ENCODE peak calls at places on chromosomes 13 and 19, in ten cellular contexts. L is thoracic aorta; Z is OCI-LY7; I is adrenal gland; R is upper lobe of left lung; E is CD4-positive, alpha-beta T cell; T is left ventricle myocardium inferior; C is body of pancreas; U is fibroblast of lung; A is SJSA1. G is an unnamed sample. For H3K9me3, the result is how much of the 10 kb centered on the place peaks cover.

GRCh38 chr13:40672310-40673060 is 6.0 kb upstream of the FOXO1 start:
- DNase-seq in U (peak), A (peak), R (no peak), L (no peak), T (no peak), I (no peak), E (no peak), Z (no peak), C (peak), G (no peak)

GRCh38 chr13:112756967-112757758 is 67.3 kb downstream of the ATP11A start:
- DNase-seq in L (no peak), I (no peak), U (no peak), C (no peak), A (no peak), Z (no peak), R (no peak), T (no peak), E (no peak), G (no peak)

GRCh38 chr13:28329395-28330158 is 165.4 kb downstream of the FLT1 start:
- DNase-seq in L (peak), R (peak), U (peak), I (no peak), C (no peak), T (no peak), A (peak), E (no peak), Z (no peak), G (no peak)

GRCh38 chr13:73876323-73876722 is 257.9 kb downstream of the KLF12 start:
- DNase-seq in A (no peak), U (peak), T (no peak), C (no peak), L (no peak), E (no peak), I (no peak), Z (no peak), R (no peak), G (no peak)

GRCh38 chr19:36081385-36081784 is 26.7 kb downstream of the WDR62 start:
- DNase-seq in A (no peak), R (no peak), L (no peak), E (no peak), I (no peak), T (no peak), U (no peak), Z (no peak), C (no peak), G (no peak)

GRCh38 chr13:112446867-112447266 is 70.7 kb downstream of the SPACA7 start:
- DNase-seq in C (no peak), I (peak), E (no peak), Z (no peak), L (no peak), R (peak), T (no peak), U (no peak), A (no peak), G (no peak)

GRCh38 chr13:37617162-37617561 is 18.6 kb upstream of the POSTN start:
- DNase-seq in L (no peak), A (peak), R (no peak), E (no peak), Z (no peak), C (no peak), I (no peak), U (peak), T (no peak), G (no peak)

GRCh38 chr19:15010497-15011255 is 31.0 kb upstream of the SLC1A6 start:
- DNase-seq in T (no peak), L (no peak), Z (no peak), I (no peak), C (no peak), U (no peak), R (no peak), E (no peak), A (no peak), G (no peak)

GRCh38 chr13:26587251-26587650 is 29.8 kb downstream of the WASF3 start:
- DNase-seq in A (no peak), I (no peak), C (no peak), U (no peak), L (no peak), T (no peak), E (no peak), R (no peak), Z (no peak), G (no peak)

GRCh38 chr13:83125791-83126190 is 756.5 kb downstream of the SLITRK1 start:
- DNase-seq in T (no peak), Z (no peak), I (no peak), C (no peak), U (no peak), L (no peak), A (no peak), E (no peak), R (no peak), G (no peak)

GRCh38 chr19:55365245-55365644 is 2.2 kb upstream of the GARIN5B start:
- DNase-seq in A (no peak), U (no peak), R (no peak), I (no peak), L (no peak), C (no peak), Z (no peak), T (no peak), E (no peak), G (no peak)

GRCh38 chr19:48255376-48256303 is at the start of gene CARD8:
- DNase-seq in R (peak), I (peak), A (peak), L (peak), U (peak), Z (peak), C (peak), E (peak), T (peak), G (peak)

GRCh38 chr13:39527301-39527700 is 75.7 kb downstream of the LHFPL6 start:
- DNase-seq in E (no peak), U (no peak), T (no peak), C (no peak), R (no peak), A (no peak), Z (no peak), I (no peak), L (no peak), G (no peak)

GRCh38 chr13:36945078-36945477 is 25.0 kb upstream of the SMAD9 start:
- DNase-seq in L (no peak), R (no peak), E (no peak), A (no peak), C (no peak), T (no peak), U (no peak), Z (no peak), I (no peak), G (no peak)

GRCh38 chr19:47446534-47447469 is 24.9 kb downstream of the SLC8A2 start:
- DNase-seq in Z (no peak), L (no peak), E (no peak), R (peak), U (no peak), I (peak), A (no peak), C (no peak), T (no peak), G (no peak)

GRCh38 chr13:73092831-73093230 is 34.0 kb downstream of the KLF5 start:
- DNase-seq in I (no peak), C (no peak), T (no peak), A (no peak), L (no peak), U (peak), Z (no peak), E (no peak), R (no peak), G (no peak)

GRCh38 chr13:67064920-67065319 is 165.2 kb downstream of the PCDH9 start:
- DNase-seq in I (no peak), E (no peak), U (no peak), T (no peak), C (no peak), R (no peak), Z (no peak), A (no peak), L (no peak), G (no peak)

GRCh38 chr19:9597027-9597426 is 12.7 kb upstream of the ZNF121 start:
- DNase-seq in U (peak), T (no peak), I (no peak), L (no peak), C (no peak), R (no peak), Z (no peak), A (no peak), E (no peak), G (no peak)

GRCh38 chr19:31257426-31258130 is 91.7 kb downstream of the TSHZ3 start:
- DNase-seq in E (no peak), C (no peak), R (no peak), L (no peak), A (no peak), T (no peak), I (no peak), Z (no peak), U (no peak), G (no peak)

GRCh38 chr19:55519461-55520311 is 17.2 kb downstream of the SBK2 start:
- DNase-seq in A (no peak), L (no peak), R (no peak), T (no peak), Z (no peak), C (no peak), I (no peak), U (peak), E (no peak), G (no peak)

GRCh38 chr19:15846923-15847322 is 31.5 kb upstream of the OR10H1 start:
- DNase-seq in E (no peak), T (no peak), Z (no peak), I (no peak), L (no peak), U (no peak), C (no peak), A (no peak), R (no peak), G (no peak)

GRCh38 chr19:23547816-23548430 is 139.1 kb downstream of the ZNF675 start:
- DNase-seq in A (no peak), C (no peak), R (no peak), L (no peak), T (no peak), U (no peak), E (no peak), I (no peak), Z (no peak), G (no peak)
- H3K9me3 ChIP-seq in A (under half), C (under half), R (under half), L (under half), T (under half), U (under half), E (under half), I (under half), Z (under half), G (under half)

DNA sequence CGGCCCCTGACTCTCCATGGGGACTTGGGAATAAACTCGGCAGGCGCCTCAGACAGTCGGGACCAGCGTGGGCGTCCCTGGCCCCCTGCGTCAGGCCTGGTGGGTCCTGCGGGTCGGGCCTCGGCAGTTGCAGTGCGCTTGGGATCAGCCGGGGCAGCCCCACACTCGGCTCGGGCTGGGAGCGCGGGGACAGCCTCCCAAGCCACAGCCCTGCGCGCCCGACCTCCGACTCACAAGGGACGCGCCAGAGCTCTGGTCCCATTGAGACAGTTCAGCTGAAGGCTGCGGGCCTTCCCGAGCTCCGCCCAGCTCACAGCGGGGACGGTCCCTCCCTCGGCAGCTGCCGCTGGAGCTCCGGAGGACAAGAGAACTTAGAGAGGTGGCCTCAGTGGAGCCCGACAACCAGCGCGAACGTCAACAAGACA is 45.7 kb upstream of the ZNF730 start:
- DNase-seq in E (no peak), I (peak), L (no peak), A (no peak), Z (no peak), U (peak), C (peak), T (peak), R (peak), G (no peak)
- H3K9me3 ChIP-seq in E (under half), I (under half), L (under half), A (under half), Z (under half), U (under half), C (under half), T (under half), R (under half), G (under half)

GRCh38 chr19:51592521-51592920 is 21.4 kb downstream of the ZNF175 start:
- DNase-seq in Z (no peak), T (no peak), U (no peak), I (no peak), E (no peak), L (no peak), A (no peak), R (no peak), C (no peak), G (no peak)
- H3K9me3 ChIP-seq in Z (under half), T (under half), U (under half), I (under half), E (under half), L (under half), A (under half), R (under half), C (under half), G (under half)

GRCh38 chr19:22616659-22617058 is 17.5 kb upstream of the ZNF492 start:
- DNase-seq in E (no peak), U (no peak), A (no peak), T (no peak), Z (no peak), C (no peak), R (peak), L (no peak), I (no peak), G (no peak)
- H3K9me3 ChIP-seq in E (under half), U (under half), A (under half), T (under half), Z (under half), C (under half), R (under half), L (under half), I (under half), G (under half)

G was measured in T-helper 17 cell.